ENCODE peak calls at places on chromosomes 13 and 19, in nine cellular contexts. One of them, this sample, is unnamed.

GRCh38 chr13:74132768-74133656 is 1.2 kb downstream of the KLF12 start:
- DNase-seq in adrenal gland: no peak
- DNase-seq in left ventricle myocardium inferior: peak
- DNase-seq in uterus: peak
- DNase-seq in AG04449: no peak
- DNase-seq in suprapubic skin: peak
- DNase-seq in right cardiac atrium: peak
- DNase-seq in CD8-positive, alpha-beta T cell: peak
- DNase-seq in AG04450: no peak
- DNase-seq in this sample: no peak

GRCh38 chr13:41780736-41781708 is 179.9 kb downstream of the VWA8 start:
- DNase-seq in adrenal gland: peak
- DNase-seq in left ventricle myocardium inferior: no peak
- DNase-seq in uterus: no peak
- DNase-seq in AG04449: peak
- DNase-seq in suprapubic skin: no peak
- DNase-seq in right cardiac atrium: no peak
- DNase-seq in CD8-positive, alpha-beta T cell: no peak
- DNase-seq in AG04450: peak
- DNase-seq in this sample: no peak

GRCh38 chr13:46124531-46124966 is 19.7 kb upstream of the CPB2 start:
- DNase-seq in adrenal gland: no peak
- DNase-seq in left ventricle myocardium inferior: no peak
- DNase-seq in uterus: no peak
- DNase-seq in AG04449: no peak
- DNase-seq in suprapubic skin: no peak
- DNase-seq in right cardiac atrium: peak
- DNase-seq in CD8-positive, alpha-beta T cell: no peak
- DNase-seq in AG04450: no peak
- DNase-seq in this sample: peak

GRCh38 chr19:38290631-38291147 is 13.4 kb upstream of the C19orf33 start:
- DNase-seq in adrenal gland: no peak
- DNase-seq in left ventricle myocardium inferior: no peak
- DNase-seq in uterus: no peak
- DNase-seq in AG04449: peak
- DNase-seq in suprapubic skin: no peak
- DNase-seq in right cardiac atrium: no peak
- DNase-seq in CD8-positive, alpha-beta T cell: no peak
- DNase-seq in AG04450: peak
- DNase-seq in this sample: no peak

GRCh38 chr13:41637578-41637977 is 180.2 kb downstream of the RGCC start:
- DNase-seq in adrenal gland: no peak
- DNase-seq in left ventricle myocardium inferior: no peak
- DNase-seq in uterus: no peak
- DNase-seq in AG04449: no peak
- DNase-seq in suprapubic skin: no peak
- DNase-seq in right cardiac atrium: no peak
- DNase-seq in CD8-positive, alpha-beta T cell: no peak
- DNase-seq in AG04450: no peak
- DNase-seq in this sample: no peak

GRCh38 chr19:34096020-34096915 is 76.0 kb upstream of the LSM14A start:
- DNase-seq in adrenal gland: no peak
- DNase-seq in left ventricle myocardium inferior: no peak
- DNase-seq in uterus: no peak
- DNase-seq in AG04449: no peak
- DNase-seq in suprapubic skin: no peak
- DNase-seq in right cardiac atrium: no peak
- DNase-seq in CD8-positive, alpha-beta T cell: no peak
- DNase-seq in AG04450: peak
- DNase-seq in this sample: peak

GRCh38 chr13:101965096-101965495 is 436.8 kb downstream of the FGF14 start:
- DNase-seq in adrenal gland: no peak
- DNase-seq in left ventricle myocardium inferior: no peak
- DNase-seq in uterus: no peak
- DNase-seq in AG04449: no peak
- DNase-seq in suprapubic skin: no peak
- DNase-seq in right cardiac atrium: no peak
- DNase-seq in CD8-positive, alpha-beta T cell: no peak
- DNase-seq in AG04450: no peak
- DNase-seq in this sample: no peak

GRCh38 chr13:44383945-44384344 is 10.3 kb downstream of the SERP2 start:
- DNase-seq in adrenal gland: no peak
- DNase-seq in left ventricle myocardium inferior: no peak
- DNase-seq in uterus: no peak
- DNase-seq in AG04449: no peak
- DNase-seq in suprapubic skin: no peak
- DNase-seq in right cardiac atrium: no peak
- DNase-seq in CD8-positive, alpha-beta T cell: no peak
- DNase-seq in AG04450: no peak
- DNase-seq in this sample: no peak

GRCh38 chr13:51396352-51396751 is 56.5 kb downstream of the INTS6 start:
- DNase-seq in adrenal gland: no peak
- DNase-seq in left ventricle myocardium inferior: no peak
- DNase-seq in uterus: no peak
- DNase-seq in AG04449: no peak
- DNase-seq in suprapubic skin: no peak
- DNase-seq in right cardiac atrium: no peak
- DNase-seq in CD8-positive, alpha-beta T cell: no peak
- DNase-seq in AG04450: no peak
- DNase-seq in this sample: peak

GRCh38 chr13:38636756-38637155 is 50.1 kb upstream of the FREM2 start:
- DNase-seq in adrenal gland: no peak
- DNase-seq in left ventricle myocardium inferior: no peak
- DNase-seq in uterus: no peak
- DNase-seq in AG04449: no peak
- DNase-seq in suprapubic skin: no peak
- DNase-seq in right cardiac atrium: no peak
- DNase-seq in CD8-positive, alpha-beta T cell: no peak
- DNase-seq in AG04450: no peak
- DNase-seq in this sample: no peak

GRCh38 chr19:18008814-18009213 is 844 bp downstream of the ARRDC2 start:
- DNase-seq in adrenal gland: no peak
- DNase-seq in left ventricle myocardium inferior: no peak
- DNase-seq in uterus: no peak
- DNase-seq in AG04449: no peak
- DNase-seq in suprapubic skin: no peak
- DNase-seq in right cardiac atrium: peak
- DNase-seq in CD8-positive, alpha-beta T cell: no peak
- DNase-seq in AG04450: no peak
- DNase-seq in this sample: no peak

GRCh38 chr13:97434417-97435296 is 688 bp downstream of the RAP2A start:
- DNase-seq in adrenal gland: peak
- DNase-seq in left ventricle myocardium inferior: peak
- DNase-seq in uterus: peak
- DNase-seq in AG04449: no peak
- DNase-seq in suprapubic skin: peak
- DNase-seq in right cardiac atrium: peak
- DNase-seq in CD8-positive, alpha-beta T cell: peak
- DNase-seq in AG04450: no peak
- DNase-seq in this sample: peak

GRCh38 chr19:11657307-11657706 is 60.0 kb downstream of the ZNF627 start:
- DNase-seq in adrenal gland: no peak
- DNase-seq in left ventricle myocardium inferior: no peak
- DNase-seq in uterus: no peak
- DNase-seq in AG04449: no peak
- DNase-seq in suprapubic skin: no peak
- DNase-seq in right cardiac atrium: no peak
- DNase-seq in CD8-positive, alpha-beta T cell: no peak
- DNase-seq in AG04450: no peak
- DNase-seq in this sample: no peak

GRCh38 chr19:1857648-1858326 is 5.6 kb downstream of the KLF16 start:
- DNase-seq in adrenal gland: no peak
- DNase-seq in left ventricle myocardium inferior: no peak
- DNase-seq in uterus: no peak
- DNase-seq in AG04449: no peak
- DNase-seq in suprapubic skin: no peak
- DNase-seq in right cardiac atrium: peak
- DNase-seq in CD8-positive, alpha-beta T cell: no peak
- DNase-seq in AG04450: no peak
- DNase-seq in this sample: peak

GRCh38 chr19:47275866-47276461 is 1.3 kb downstream of the INAFM1 start:
- DNase-seq in adrenal gland: peak
- DNase-seq in left ventricle myocardium inferior: peak
- DNase-seq in uterus: peak
- DNase-seq in AG04449: no peak
- DNase-seq in suprapubic skin: no peak
- DNase-seq in right cardiac atrium: peak
- DNase-seq in CD8-positive, alpha-beta T cell: no peak
- DNase-seq in AG04450: no peak
- DNase-seq in this sample: peak

GRCh38 chr19:47309608-47310007 is at the start of gene C5AR1:
- DNase-seq in adrenal gland: no peak
- DNase-seq in left ventricle myocardium inferior: peak
- DNase-seq in uterus: no peak
- DNase-seq in AG04449: no peak
- DNase-seq in suprapubic skin: no peak
- DNase-seq in right cardiac atrium: peak
- DNase-seq in CD8-positive, alpha-beta T cell: no peak
- DNase-seq in AG04450: no peak
- DNase-seq in this sample: peak

GRCh38 chr13:106755542-106755941 is 187.6 kb upstream of the ARGLU1 start:
- DNase-seq in adrenal gland: no peak
- DNase-seq in left ventricle myocardium inferior: no peak
- DNase-seq in uterus: no peak
- DNase-seq in AG04449: no peak
- DNase-seq in suprapubic skin: no peak
- DNase-seq in right cardiac atrium: no peak
- DNase-seq in CD8-positive, alpha-beta T cell: no peak
- DNase-seq in AG04450: no peak
- DNase-seq in this sample: no peak

GRCh38 chr13:66835040-66835628 is 395.0 kb downstream of the PCDH9 start:
- DNase-seq in adrenal gland: peak
- DNase-seq in left ventricle myocardium inferior: peak
- DNase-seq in uterus: peak
- DNase-seq in AG04449: no peak
- DNase-seq in suprapubic skin: peak
- DNase-seq in right cardiac atrium: peak
- DNase-seq in CD8-positive, alpha-beta T cell: no peak
- DNase-seq in AG04450: peak
- DNase-seq in this sample: no peak

GRCh38 chr13:39600766-39601165 is 2.2 kb downstream of the LHFPL6 start:
- DNase-seq in adrenal gland: no peak
- DNase-seq in left ventricle myocardium inferior: peak
- DNase-seq in uterus: no peak
- DNase-seq in AG04449: no peak
- DNase-seq in suprapubic skin: no peak
- DNase-seq in right cardiac atrium: peak
- DNase-seq in CD8-positive, alpha-beta T cell: no peak
- DNase-seq in AG04450: no peak
- DNase-seq in this sample: no peak

DNA sequence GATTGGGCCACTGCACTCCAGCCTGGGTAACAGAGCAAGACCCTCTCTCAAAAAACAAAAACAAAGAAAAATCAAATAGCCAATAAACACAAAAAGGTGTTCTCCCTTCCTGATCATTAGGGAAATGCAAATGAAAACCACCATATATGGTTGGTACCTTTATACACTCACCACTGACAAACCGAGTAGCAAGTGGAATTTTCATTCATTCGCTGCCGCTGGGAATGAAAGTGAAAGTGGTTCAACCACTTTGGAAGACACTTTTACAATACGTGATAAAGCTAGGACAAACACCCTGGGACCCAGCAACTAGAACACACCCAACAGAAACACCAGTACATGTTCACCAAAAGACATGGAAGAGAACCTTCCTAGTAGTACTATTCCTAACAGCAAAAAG is 21.0 kb downstream of the GRIK5 start:
- DNase-seq in adrenal gland: no peak
- DNase-seq in left ventricle myocardium inferior: no peak
- DNase-seq in uterus: no peak
- DNase-seq in AG04449: no peak
- DNase-seq in suprapubic skin: no peak
- DNase-seq in right cardiac atrium: no peak
- DNase-seq in CD8-positive, alpha-beta T cell: no peak
- DNase-seq in AG04450: no peak
- DNase-seq in this sample: peak
- H3K4me3 ChIP-seq in adrenal gland: no peak
- H3K4me3 ChIP-seq in left ventricle myocardium inferior: no peak
- H3K4me3 ChIP-seq in uterus: no peak
- H3K4me3 ChIP-seq in AG04449: no peak
- H3K4me3 ChIP-seq in suprapubic skin: peak
- H3K4me3 ChIP-seq in right cardiac atrium: no peak
- H3K4me3 ChIP-seq in CD8-positive, alpha-beta T cell: peak
- H3K4me3 ChIP-seq in AG04450: no peak
- H3K4me3 ChIP-seq in this sample: peak

GRCh38 chr19:4060621-4061177 is 6.0 kb downstream of the ZBTB7A start:
- DNase-seq in adrenal gland: no peak
- DNase-seq in left ventricle myocardium inferior: no peak
- DNase-seq in uterus: peak
- DNase-seq in AG04449: no peak
- DNase-seq in suprapubic skin: no peak
- DNase-seq in right cardiac atrium: peak
- DNase-seq in CD8-positive, alpha-beta T cell: no peak
- DNase-seq in AG04450: no peak
- DNase-seq in this sample: no peak
- H3K4me3 ChIP-seq in adrenal gland: no peak
- H3K4me3 ChIP-seq in left ventricle myocardium inferior: peak
- H3K4me3 ChIP-seq in uterus: peak
- H3K4me3 ChIP-seq in AG04449: no peak
- H3K4me3 ChIP-seq in suprapubic skin: peak
- H3K4me3 ChIP-seq in right cardiac atrium: peak
- H3K4me3 ChIP-seq in CD8-positive, alpha-beta T cell: peak
- H3K4me3 ChIP-seq in AG04450: no peak
- H3K4me3 ChIP-seq in this sample: no peak

GRCh38 chr19:6586726-6587092 is 4.2 kb downstream of the CD70 start:
- DNase-seq in adrenal gland: no peak
- DNase-seq in left ventricle myocardium inferior: no peak
- DNase-seq in uterus: no peak
- DNase-seq in AG04449: no peak
- DNase-seq in suprapubic skin: no peak
- DNase-seq in right cardiac atrium: no peak
- DNase-seq in CD8-positive, alpha-beta T cell: no peak
- DNase-seq in AG04450: no peak
- DNase-seq in this sample: no peak
- H3K4me3 ChIP-seq in adrenal gland: no peak
- H3K4me3 ChIP-seq in left ventricle myocardium inferior: peak
- H3K4me3 ChIP-seq in uterus: no peak
- H3K4me3 ChIP-seq in AG04449: peak
- H3K4me3 ChIP-seq in suprapubic skin: no peak
- H3K4me3 ChIP-seq in right cardiac atrium: no peak
- H3K4me3 ChIP-seq in CD8-positive, alpha-beta T cell: peak
- H3K4me3 ChIP-seq in AG04450: no peak
- H3K4me3 ChIP-seq in this sample: no peak

DNA sequence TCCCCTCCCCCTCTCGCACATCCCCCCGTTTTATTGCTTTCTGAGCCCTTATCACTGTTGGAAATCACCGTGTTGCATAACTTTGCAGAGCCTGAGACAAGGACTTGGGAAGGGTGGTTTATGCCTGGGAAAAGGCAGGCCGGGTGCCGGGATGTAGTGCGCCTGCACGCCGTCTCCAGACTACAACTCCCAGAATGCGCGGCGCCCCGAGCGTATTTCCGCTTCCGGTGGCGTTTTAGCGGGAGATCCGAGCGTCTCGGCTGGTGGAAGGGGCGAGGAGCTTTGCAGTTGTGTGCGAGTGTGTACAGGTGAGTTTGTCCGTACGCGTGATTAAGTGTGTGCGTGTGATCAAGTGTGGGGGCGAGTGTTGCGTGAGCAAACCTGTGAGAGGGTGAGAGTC is 75.4 kb downstream of the PEG3 start:
- DNase-seq in adrenal gland: peak
- DNase-seq in left ventricle myocardium inferior: peak
- DNase-seq in uterus: peak
- DNase-seq in AG04449: no peak
- DNase-seq in suprapubic skin: no peak
- DNase-seq in right cardiac atrium: peak
- DNase-seq in CD8-positive, alpha-beta T cell: no peak
- DNase-seq in AG04450: no peak
- DNase-seq in this sample: no peak
- H3K4me3 ChIP-seq in adrenal gland: peak
- H3K4me3 ChIP-seq in left ventricle myocardium inferior: peak
- H3K4me3 ChIP-seq in uterus: peak
- H3K4me3 ChIP-seq in AG04449: no peak
- H3K4me3 ChIP-seq in suprapubic skin: peak
- H3K4me3 ChIP-seq in right cardiac atrium: peak
- H3K4me3 ChIP-seq in CD8-positive, alpha-beta T cell: peak
- H3K4me3 ChIP-seq in AG04450: no peak
- H3K4me3 ChIP-seq in this sample: no peak